ENCODE peak calls at places on chromosomes 16 and 17, in ten cellular contexts. U, Q, D, T, C, M, P, F, E and B are unnamed samples.

GRCh38 chr17:27345141-27345904 is 51.4 kb downstream of the WSB1 start:
- DNase-seq in M (peak), E (no peak), Q (no peak), F (no peak), U (no peak), D (no peak), T (no peak), C (no peak), P (no peak), B (peak)

GRCh38 chr17:1019451-1019850 is 22.5 kb downstream of the TIMM22 start:
- DNase-seq in M (no peak), E (no peak), F (no peak), Q (no peak), D (no peak), C (no peak), P (no peak), U (no peak), T (no peak), B (no peak)

GRCh38 chr16:27216297-27216885 is 13.1 kb downstream of the KDM8 start:
- DNase-seq in D (no peak), U (no peak), F (no peak), M (no peak), C (no peak), T (no peak), Q (no peak), E (no peak), P (no peak), B (no peak)

GRCh38 chr16:17475104-17475503 is 4.3 kb upstream of the XYLT1 start:
- DNase-seq in P (no peak), T (peak), U (no peak), M (no peak), D (no peak), C (no peak), Q (no peak), E (no peak), F (no peak), B (no peak)

GRCh38 chr17:8163978-8164814 is 1.4 kb upstream of the VAMP2 start:
- DNase-seq in F (no peak), M (peak), D (peak), T (peak), U (no peak), E (no peak), Q (no peak), C (peak), P (no peak), B (peak)

GRCh38 chr16:82070656-82071369 is 35.8 kb downstream of the HSD17B2 start:
- DNase-seq in U (peak), D (peak), Q (no peak), C (no peak), E (no peak), M (peak), F (no peak), T (no peak), P (no peak), B (no peak)

GRCh38 chr17:50259484-50260324 is 14.6 kb upstream of the TMEM92 start:
- DNase-seq in E (no peak), F (no peak), U (no peak), C (no peak), P (no peak), T (no peak), M (no peak), Q (no peak), D (no peak), B (peak)

GRCh38 chr16:79982862-79983261 is 382.3 kb upstream of the MAF start:
- DNase-seq in F (no peak), D (no peak), P (no peak), Q (no peak), T (no peak), C (no peak), E (no peak), U (no peak), M (no peak), B (no peak)

GRCh38 chr17:59745040-59745439 is 37.6 kb downstream of the VMP1 start:
- DNase-seq in M (no peak), U (no peak), D (no peak), C (no peak), F (no peak), T (no peak), Q (no peak), P (no peak), E (no peak), B (no peak)

GRCh38 chr17:34761646-34762045 is 182.3 kb downstream of the TMEM132E start:
- DNase-seq in F (no peak), T (no peak), P (no peak), D (no peak), E (no peak), U (no peak), C (no peak), M (no peak), Q (no peak), B (no peak)

GRCh38 chr17:43548689-43549379 is 2.7 kb upstream of the ETV4 start:
- DNase-seq in U (no peak), D (no peak), T (no peak), P (no peak), M (no peak), E (no peak), Q (no peak), F (no peak), C (no peak), B (no peak)

GRCh38 chr16:48558269-48558915 is 51.6 kb downstream of the N4BP1 start:
- DNase-seq in U (no peak), M (no peak), T (no peak), Q (no peak), F (no peak), E (no peak), C (no peak), P (peak), D (peak), B (no peak)

GRCh38 chr17:5705876-5706420 is 121.6 kb upstream of the NLRP1 start:
- DNase-seq in U (no peak), Q (no peak), M (no peak), C (no peak), F (no peak), E (no peak), D (no peak), T (no peak), P (no peak), B (no peak)